ENCODE peak calls at places on chromosomes 11 and 22, in five cellular contexts. I is activated CD8-positive, alpha-beta memory T cell treated with anti-CD3 and anti-CD28 coated beads for 1 hour; Z is GM12865; U is activated CD4-positive, alpha-beta T cell treated with anti-CD3 and anti-CD28 coated beads, Interleukin-2, amount 50 U/mL, for 4 hours; L is stimulated activated CD8-positive, alpha-beta memory T cell treated with anti-CD3 and anti-CD28 coated beads, Interleukin-15, amount 100 ng/mL, for 24 hours. T is an unnamed sample.

GRCh38 chr11:74276581-74276980 is 34.9 kb downstream of the P4HA3 start:
- DNase-seq in I (no peak), Z (no peak), U (no peak), L (no peak), T (peak)

GRCh38 chr22:49564666-49565515 is 262.8 kb downstream of the BRD1 start:
- DNase-seq in I (no peak), Z (no peak), U (no peak), L (no peak), T (no peak)

GRCh38 chr11:129723964-129724291 is 91.7 kb upstream of the TMEM45B start:
- DNase-seq in I (no peak), Z (no peak), U (no peak), L (no peak), T (no peak)

GRCh38 chr22:41684194-41684593 is 4.5 kb downstream of the SNU13 start:
- DNase-seq in I (no peak), Z (no peak), U (no peak), L (no peak), T (no peak)

GRCh38 chr11:73184953-73185671 is 33.0 kb upstream of the P2RY2 start:
- DNase-seq in I (no peak), Z (peak), U (peak), L (peak), T (peak)

GRCh38 chr11:43130616-43131015 is 181.2 kb upstream of the API5 start:
- DNase-seq in I (no peak), Z (peak), U (no peak), L (no peak), T (no peak)

GRCh38 chr22:32583074-32583677 is 108.6 kb downstream of the FBXO7 start:
- DNase-seq in I (no peak), Z (no peak), U (no peak), L (no peak), T (no peak)

GRCh38 chr11:112037527-112037926 is 12.3 kb downstream of the DLAT start:
- DNase-seq in I (no peak), Z (no peak), U (no peak), L (no peak), T (no peak)

GRCh38 chr11:120854988-120855387 is 168.9 kb upstream of the TBCEL start:
- DNase-seq in I (no peak), Z (no peak), U (no peak), L (no peak), T (no peak)

GRCh38 chr11:38971141-38971540 is 2373.1 kb upstream of the RAG2 start:
- DNase-seq in I (no peak), Z (no peak), U (no peak), L (no peak), T (no peak)

GRCh38 chr22:18068991-18069390 is 8.8 kb upstream of the PEX26 start:
- DNase-seq in I (no peak), Z (no peak), U (no peak), L (no peak), T (no peak)

GRCh38 chr11:102111787-102112653 is 1.8 kb downstream of the YAP1 start:
- DNase-seq in I (no peak), Z (peak), U (no peak), L (no peak), T (peak)

GRCh38 chr11:37378989-37379388 is 781.0 kb upstream of the RAG2 start:
- DNase-seq in I (no peak), Z (no peak), U (no peak), L (no peak), T (no peak)

GRCh38 chr11:93662177-93662575 is 694 bp downstream of the CEP295 start:
- DNase-seq in I (no peak), Z (peak), U (no peak), L (no peak), T (no peak)

GRCh38 chr11:61334434-61335354 is 1.7 kb downstream of the TKFC start:
- DNase-seq in I (no peak), Z (no peak), U (no peak), L (no peak), T (no peak)

GRCh38 chr22:38477515-38477914 is 9.6 kb downstream of the KDELR3 start:
- DNase-seq in I (no peak), Z (no peak), U (no peak), L (no peak), T (no peak)

GRCh38 chr22:34301569-34301968 is 381.3 kb upstream of the LARGE1 start:
- DNase-seq in I (no peak), Z (no peak), U (no peak), L (no peak), T (no peak)